ENCODE peak calls at places on chromosomes 7 and 10, in seven cellular contexts. I is spleen, F is sigmoid colon, K is body of pancreas, L is A549, H is uterus, C is breast epithelium. W is an unnamed sample. For H3K4me1, the result is how much of the 10 kb centered on the place peaks cover.

GRCh38 chr10:1048349-1048731 is 579 bp downstream of the IDI1 start:
- DNase-seq in I (peak), F (peak), K (peak), L (no peak), H (peak), C (no peak), W (peak)

GRCh38 chr10:125871341-125871740 is 9.8 kb downstream of the DHX32 start:
- DNase-seq in I (no peak), F (no peak), K (no peak), L (no peak), H (no peak), C (no peak), W (no peak)

GRCh38 chr10:97327348-97328294 is 6.9 kb downstream of the FRAT2 start:
- DNase-seq in I (no peak), F (no peak), K (peak), L (peak), H (no peak), C (no peak), W (no peak)

GRCh38 chr7:158828343-158829020 is 827 bp downstream of the ESYT2 start:
- DNase-seq in I (peak), F (peak), K (peak), L (no peak), H (peak), C (peak), W (no peak)

GRCh38 chr7:41696323-41696916 is 6.5 kb downstream of the INHBA start:
- DNase-seq in I (peak), F (peak), K (peak), L (peak), H (peak), C (no peak), W (peak)

GRCh38 chr7:64504581-64505120 is 58.2 kb downstream of the ZNF680 start:
- DNase-seq in I (no peak), F (no peak), K (no peak), L (no peak), H (no peak), C (no peak), W (no peak)

GRCh38 chr7:77697535-77697831 is 1.2 kb downstream of the RSBN1L start:
- DNase-seq in I (peak), F (peak), K (peak), L (no peak), H (no peak), C (no peak), W (peak)

GRCh38 chr10:21078410-21079329 is 181.6 kb upstream of the NEBL start:
- DNase-seq in I (no peak), F (peak), K (peak), L (peak), H (peak), C (peak), W (peak)

GRCh38 chr7:95209276-95209675 is 115.1 kb downstream of the PON1 start:
- DNase-seq in I (no peak), F (no peak), K (no peak), L (no peak), H (no peak), C (no peak), W (no peak)

GRCh38 chr10:78349165-78349516 is 315.5 kb downstream of the RPS24 start:
- DNase-seq in I (peak), F (peak), K (no peak), L (no peak), H (peak), C (no peak), W (no peak)

GRCh38 chr7:36192050-36192824 is 39.2 kb downstream of the EEPD1 start:
- DNase-seq in I (no peak), F (peak), K (no peak), L (no peak), H (peak), C (no peak), W (peak)

GRCh38 chr7:76071316-76072242 is 23.7 kb downstream of the MDH2 start:
- DNase-seq in I (no peak), F (peak), K (no peak), L (no peak), H (peak), C (no peak), W (no peak)

GRCh38 chr7:44281811-44282600 is 43.4 kb downstream of the CAMK2B start:
- DNase-seq in I (peak), F (peak), K (peak), L (no peak), H (peak), C (peak), W (peak)

GRCh38 chr7:123679614-123680013 is 23.9 kb downstream of the LMOD2 start:
- DNase-seq in I (no peak), F (no peak), K (no peak), L (no peak), H (no peak), C (no peak), W (no peak)

GRCh38 chr7:4712371-4713182 is 30.5 kb downstream of the FOXK1 start:
- DNase-seq in I (no peak), F (no peak), K (no peak), L (peak), H (no peak), C (no peak), W (no peak)

GRCh38 chr10:21402606-21403083 is 122.8 kb downstream of the SKIDA1 start:
- DNase-seq in I (no peak), F (no peak), K (no peak), L (no peak), H (no peak), C (no peak), W (no peak)

GRCh38 chr10:47279276-47279675 is 20.7 kb upstream of the GDF10 start:
- DNase-seq in I (no peak), F (no peak), K (no peak), L (no peak), H (no peak), C (no peak), W (no peak)

GRCh38 chr7:74429153-74429747 is 24.5 kb upstream of the GTF2IRD1 start:
- DNase-seq in I (no peak), F (peak), K (peak), L (no peak), H (no peak), C (no peak), W (no peak)

GRCh38 chr7:3892167-3892566 is 591.1 kb downstream of the SDK1 start:
- DNase-seq in I (no peak), F (no peak), K (no peak), L (no peak), H (no peak), C (no peak), W (no peak)

GRCh38 chr10:47022311-47023131 is 111.3 kb downstream of the PTPN20 start:
- DNase-seq in I (peak), F (peak), K (no peak), L (no peak), H (no peak), C (peak), W (no peak)

GRCh38 chr10:103244663-103245271 is 920 bp upstream of the RPEL1 start:
- DNase-seq in I (peak), F (peak), K (peak), L (peak), H (peak), C (peak), W (peak)

GRCh38 chr7:18508441-18509427 is 13.2 kb downstream of the HDAC9 start:
- DNase-seq in I (no peak), F (no peak), K (no peak), L (peak), H (no peak), C (no peak), W (no peak)

GRCh38 chr7:80231719-80232118 is 97.1 kb downstream of the GNAI1 start:
- DNase-seq in I (no peak), F (no peak), K (no peak), L (no peak), H (no peak), C (no peak), W (no peak)

GRCh38 chr7:29457565-29457971 is 106.1 kb upstream of the PRR15 start:
- DNase-seq in I (no peak), F (no peak), K (no peak), L (no peak), H (no peak), C (no peak), W (no peak)

GRCh38 chr10:69660296-69660695 is 30.2 kb downstream of the FAM241B start:
- DNase-seq in I (peak), F (no peak), K (no peak), L (no peak), H (no peak), C (no peak), W (no peak)

GRCh38 chr10:4512557-4513286 is 313.3 kb upstream of the AKR1E2 start:
- DNase-seq in I (no peak), F (peak), K (peak), L (peak), H (peak), C (no peak), W (no peak)

GRCh38 chr10:95477175-95477520 is 84.0 kb downstream of the SORBS1 start:
- DNase-seq in I (no peak), F (no peak), K (no peak), L (no peak), H (no peak), C (no peak), W (no peak)

GRCh38 chr10:95475003-95475383 is 86.2 kb downstream of the SORBS1 start:
- DNase-seq in I (no peak), F (no peak), K (no peak), L (no peak), H (no peak), C (no peak), W (no peak)

GRCh38 chr10:95476482-95477174 is 84.5 kb downstream of the SORBS1 start:
- DNase-seq in I (no peak), F (no peak), K (no peak), L (no peak), H (no peak), C (no peak), W (no peak)

GRCh38 chr10:95474228-95475002 is 86.8 kb downstream of the SORBS1 start:
- DNase-seq in I (no peak), F (no peak), K (no peak), L (no peak), H (peak), C (no peak), W (no peak)

DNA sequence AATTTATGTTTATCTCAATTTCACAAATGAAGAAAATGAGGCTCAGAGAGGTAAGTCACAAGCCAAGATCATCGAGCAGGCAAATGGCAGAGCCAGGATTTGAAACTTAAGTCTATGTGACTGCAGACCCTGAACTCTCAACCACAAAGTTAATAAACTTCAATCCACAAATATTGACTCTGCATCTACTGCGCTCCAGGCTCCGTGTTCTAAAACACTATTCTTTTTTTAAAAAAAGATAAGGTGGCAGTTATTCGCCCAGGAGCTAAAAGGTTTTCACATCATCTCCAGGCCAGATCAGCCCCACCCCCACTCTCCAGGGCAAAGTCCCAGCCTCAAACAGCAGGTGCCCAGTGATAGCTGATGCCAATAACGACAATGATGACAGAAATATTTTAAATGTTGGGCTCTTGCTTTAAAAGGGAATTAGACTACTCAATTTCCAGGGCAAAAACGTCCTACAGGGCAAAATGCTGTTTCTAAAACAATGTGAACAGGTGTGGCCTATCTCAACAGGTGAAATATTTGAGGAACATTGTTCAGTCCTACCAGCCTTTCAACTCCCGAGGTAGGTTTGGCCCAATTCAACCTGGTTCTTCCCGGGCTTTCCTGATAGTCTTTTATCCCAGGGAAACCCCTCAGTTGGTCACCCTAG is 85.2 kb downstream of the SORBS1 start:
- DNase-seq in I (no peak), F (no peak), K (peak), L (no peak), H (no peak), C (no peak), W (no peak)
- TF ChIP-seq POLR2A in I (no peak), F (no peak), K (no peak), L (no peak), H (no peak), C (no peak), W (no peak)

GRCh38 chr10:10794776-10795175 is 222.9 kb upstream of the CELF2 start:
- DNase-seq in I (no peak), F (no peak), K (no peak), L (no peak), H (no peak), C (no peak), W (no peak)
- H3K4me1 ChIP-seq in I (under half), F (under half), K (under half), L (under half), H (under half), C (under half), W (under half)

DNA sequence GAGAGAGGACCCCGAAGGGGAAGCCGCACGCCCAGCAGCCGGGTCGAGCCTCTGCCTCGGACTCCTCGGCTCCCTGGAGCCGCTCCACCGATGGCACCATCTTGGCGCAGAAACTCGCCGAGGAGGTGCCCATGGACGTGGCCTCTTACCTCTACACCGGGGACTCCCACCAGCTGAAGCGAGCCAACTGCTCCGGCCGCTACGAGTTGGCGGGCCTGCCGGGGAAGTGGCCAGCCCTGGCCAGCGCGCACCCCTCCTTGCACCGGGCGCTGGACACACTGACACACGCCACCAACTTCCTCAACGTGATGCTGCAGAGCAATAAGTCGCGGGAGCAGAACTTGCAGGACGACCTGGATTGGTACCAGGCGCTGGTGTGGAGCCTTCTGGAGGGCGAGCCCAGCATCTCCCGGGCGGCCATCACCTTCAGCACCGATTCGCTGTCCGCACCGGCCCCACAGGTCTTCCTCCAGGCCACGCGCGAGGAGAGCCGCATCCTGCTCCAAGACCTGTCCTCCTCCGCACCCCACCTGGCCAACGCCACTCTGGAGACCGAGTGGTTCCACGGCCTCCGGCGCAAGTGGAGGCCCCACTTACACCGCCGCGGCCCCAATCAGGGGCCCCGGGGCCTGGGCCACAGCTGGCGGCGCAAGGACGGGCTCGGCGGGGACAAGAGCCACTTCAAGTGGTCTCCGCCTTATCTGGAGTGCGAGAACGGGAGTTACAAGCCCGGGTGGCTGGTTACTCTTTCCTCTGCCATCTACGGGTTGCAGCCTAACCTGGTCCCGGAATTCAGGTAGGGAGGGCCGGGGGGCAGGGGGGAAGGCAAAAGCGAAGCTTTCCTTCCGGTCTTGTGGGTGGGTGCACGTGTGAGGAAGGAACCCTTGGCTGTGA is 973 bp downstream of the GPR158 start:
- DNase-seq in I (no peak), F (no peak), K (peak), L (no peak), H (no peak), C (no peak), W (peak)
- H3K4me3 ChIP-seq in I (no peak), F (no peak), K (no peak), L (peak), H (no peak), C (no peak), W (no peak)

DNA sequence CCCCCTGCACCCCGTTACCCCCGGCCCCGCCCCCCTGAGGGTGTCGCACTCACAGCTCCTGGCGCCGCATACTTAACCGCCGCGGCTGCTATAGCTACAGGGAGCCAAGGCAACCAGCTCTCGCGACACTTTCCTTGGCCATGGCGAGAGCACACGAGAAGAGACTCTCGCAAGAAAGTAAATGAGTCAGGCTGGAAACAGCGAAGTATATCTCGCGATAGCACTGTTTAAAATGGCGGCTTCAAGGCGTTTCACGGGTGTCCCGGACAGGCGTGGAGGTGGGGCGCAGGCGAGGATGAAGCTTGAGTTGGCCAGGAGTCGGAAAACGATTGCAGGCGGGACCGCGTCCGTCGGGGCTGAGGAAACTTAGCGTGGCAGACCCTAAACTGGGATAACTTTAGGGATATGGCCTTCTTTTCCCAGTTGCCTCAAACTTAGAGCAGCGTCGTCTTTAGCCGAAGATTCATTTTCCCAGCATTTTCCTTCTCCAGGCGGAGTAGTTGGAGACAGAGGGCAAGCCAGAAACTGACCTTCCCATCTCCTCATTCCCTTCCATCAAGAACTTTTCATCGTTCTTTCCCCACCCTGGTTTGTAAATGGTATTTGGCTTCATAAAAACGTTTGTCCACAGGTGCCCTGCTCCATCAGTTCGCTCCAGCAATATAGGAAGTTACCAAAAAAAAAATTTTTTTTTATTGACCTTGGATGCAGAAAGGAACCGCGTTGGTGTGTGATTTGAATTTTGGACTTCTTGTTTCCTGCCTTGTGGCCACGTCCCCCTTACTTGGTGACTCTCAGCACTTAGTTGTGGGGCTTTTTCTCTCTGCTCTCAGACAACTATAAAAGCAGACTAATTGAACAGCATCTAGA is 15.2 kb downstream of the MYOZ1 start:
- DNase-seq in I (peak), F (peak), K (peak), L (peak), H (peak), C (peak), W (peak)
- TF ChIP-seq POLR2A in I (no peak), F (no peak), K (peak), L (peak), H (peak), C (peak), W (peak)

GRCh38 chr7:7183061-7183832 is 903 bp downstream of the C1GALT1 start:
- DNase-seq in I (peak), F (peak), K (peak), L (peak), H (no peak), C (peak), W (peak)
- H3K4me1 ChIP-seq in I (half or more), F (under half), K (under half), L (under half), H (under half), C (under half), W (under half)

GRCh38 chr7:105638942-105639495 is 57.7 kb upstream of the EFCAB10 start:
- DNase-seq in I (no peak), F (peak), K (no peak), L (no peak), H (no peak), C (no peak), W (no peak)
- H3K4me3 ChIP-seq in I (no peak), F (no peak), K (no peak), L (no peak), H (no peak), C (no peak), W (no peak)